ENCODE peak calls at places on chromosome 1, in six cellular contexts. One of them, this sample, is unnamed.

GRCh38 chr1:110123224-110123623 is 11.0 kb downstream of the UBL4B start:
- DNase-seq in AG04450: no peak
- DNase-seq in GM23338: no peak
- DNase-seq in heart right ventricle: no peak
- DNase-seq in tibial artery: no peak
- DNase-seq in tibial nerve: no peak
- DNase-seq in this sample: no peak

GRCh38 chr1:207810173-207810572 is 58.3 kb downstream of the CD46 start:
- DNase-seq in tibial artery: no peak
- DNase-seq in heart right ventricle: no peak
- DNase-seq in AG04450: no peak
- DNase-seq in tibial nerve: no peak
- DNase-seq in GM23338: no peak
- DNase-seq in this sample: peak

GRCh38 chr1:56797079-56797685 is 22.0 kb downstream of the FYB2 start:
- DNase-seq in GM23338: no peak
- DNase-seq in heart right ventricle: peak
- DNase-seq in tibial nerve: no peak
- DNase-seq in AG04450: no peak
- DNase-seq in tibial artery: no peak
- DNase-seq in this sample: no peak

GRCh38 chr1:88867743-88868521 is 23.4 kb downstream of the GTF2B start:
- DNase-seq in tibial nerve: no peak
- DNase-seq in heart right ventricle: no peak
- DNase-seq in GM23338: no peak
- DNase-seq in tibial artery: no peak
- DNase-seq in AG04450: peak
- DNase-seq in this sample: no peak

GRCh38 chr1:161198206-161198876 is 513 bp downstream of the ADAMTS4 start:
- DNase-seq in tibial artery: no peak
- DNase-seq in AG04450: no peak
- DNase-seq in GM23338: peak
- DNase-seq in tibial nerve: no peak
- DNase-seq in heart right ventricle: peak
- DNase-seq in this sample: no peak

GRCh38 chr1:220151454-220151853 is 57.5 kb downstream of the IARS2 start:
- DNase-seq in tibial nerve: peak
- DNase-seq in heart right ventricle: peak
- DNase-seq in tibial artery: peak
- DNase-seq in AG04450: no peak
- DNase-seq in GM23338: no peak
- DNase-seq in this sample: peak

GRCh38 chr1:160377585-160378206 is 10.8 kb downstream of the NHLH1 start:
- DNase-seq in AG04450: no peak
- DNase-seq in GM23338: peak
- DNase-seq in heart right ventricle: no peak
- DNase-seq in tibial artery: no peak
- DNase-seq in tibial nerve: no peak
- DNase-seq in this sample: no peak

GRCh38 chr1:168343566-168343965 is 62.9 kb downstream of the TBX19 start:
- DNase-seq in AG04450: no peak
- DNase-seq in GM23338: peak
- DNase-seq in heart right ventricle: no peak
- DNase-seq in tibial nerve: no peak
- DNase-seq in tibial artery: no peak
- DNase-seq in this sample: no peak

GRCh38 chr1:231600461-231600976 is 26.1 kb upstream of the DISC1 start:
- DNase-seq in heart right ventricle: no peak
- DNase-seq in tibial nerve: no peak
- DNase-seq in tibial artery: no peak
- DNase-seq in GM23338: no peak
- DNase-seq in AG04450: peak
- DNase-seq in this sample: no peak

GRCh38 chr1:187010571-187011309 is 182.0 kb downstream of the PLA2G4A start:
- DNase-seq in GM23338: no peak
- DNase-seq in tibial nerve: no peak
- DNase-seq in heart right ventricle: no peak
- DNase-seq in tibial artery: no peak
- DNase-seq in AG04450: no peak
- DNase-seq in this sample: no peak

GRCh38 chr1:244642988-244643387 is 9.9 kb upstream of the DESI2 start:
- DNase-seq in tibial artery: no peak
- DNase-seq in tibial nerve: no peak
- DNase-seq in AG04450: no peak
- DNase-seq in heart right ventricle: no peak
- DNase-seq in GM23338: no peak
- DNase-seq in this sample: no peak

GRCh38 chr1:185699874-185700273 is 34.3 kb upstream of the HMCN1 start:
- DNase-seq in GM23338: peak
- DNase-seq in tibial nerve: no peak
- DNase-seq in AG04450: no peak
- DNase-seq in tibial artery: no peak
- DNase-seq in heart right ventricle: no peak
- DNase-seq in this sample: no peak

GRCh38 chr1:102045752-102046151 is 49.0 kb upstream of the OLFM3 start:
- DNase-seq in heart right ventricle: no peak
- DNase-seq in GM23338: no peak
- DNase-seq in tibial artery: no peak
- DNase-seq in AG04450: no peak
- DNase-seq in tibial nerve: no peak
- DNase-seq in this sample: no peak

GRCh38 chr1:243974451-243975292 is 76.4 kb upstream of the ZBTB18 start:
- DNase-seq in tibial artery: no peak
- DNase-seq in AG04450: no peak
- DNase-seq in tibial nerve: no peak
- DNase-seq in GM23338: peak
- DNase-seq in heart right ventricle: no peak
- DNase-seq in this sample: no peak

GRCh38 chr1:103256490-103256889 is 148.2 kb upstream of the COL11A1 start:
- DNase-seq in tibial nerve: no peak
- DNase-seq in tibial artery: no peak
- DNase-seq in heart right ventricle: no peak
- DNase-seq in GM23338: no peak
- DNase-seq in AG04450: no peak
- DNase-seq in this sample: no peak

GRCh38 chr1:218803351-218803997 is 370.2 kb upstream of the LYPLAL1 start:
- DNase-seq in GM23338: no peak
- DNase-seq in heart right ventricle: no peak
- DNase-seq in tibial artery: no peak
- DNase-seq in tibial nerve: no peak
- DNase-seq in AG04450: no peak
- DNase-seq in this sample: no peak

GRCh38 chr1:229844675-229845074 is 218.6 kb downstream of the URB2 start:
- DNase-seq in tibial nerve: no peak
- DNase-seq in tibial artery: no peak
- DNase-seq in AG04450: no peak
- DNase-seq in GM23338: no peak
- DNase-seq in heart right ventricle: no peak
- DNase-seq in this sample: no peak

GRCh38 chr1:221557024-221557423 is 184.9 kb downstream of the DUSP10 start:
- DNase-seq in heart right ventricle: no peak
- DNase-seq in AG04450: no peak
- DNase-seq in GM23338: no peak
- DNase-seq in tibial artery: no peak
- DNase-seq in tibial nerve: no peak
- DNase-seq in this sample: no peak

GRCh38 chr1:202144510-202145324 is at the start of gene ARL8A:
- DNase-seq in heart right ventricle: peak
- DNase-seq in GM23338: peak
- DNase-seq in AG04450: no peak
- DNase-seq in tibial artery: peak
- DNase-seq in tibial nerve: peak
- DNase-seq in this sample: peak

GRCh38 chr1:6234502-6235295 is 1.1 kb downstream of the ICMT start:
- DNase-seq in AG04450: no peak
- DNase-seq in heart right ventricle: no peak
- DNase-seq in GM23338: peak
- DNase-seq in tibial artery: no peak
- DNase-seq in tibial nerve: no peak
- DNase-seq in this sample: no peak

GRCh38 chr1:86933562-86934377 is 19.3 kb downstream of the HS2ST1 start:
- DNase-seq in heart right ventricle: no peak
- DNase-seq in tibial artery: no peak
- DNase-seq in AG04450: no peak
- DNase-seq in GM23338: peak
- DNase-seq in tibial nerve: no peak
- DNase-seq in this sample: no peak
- H3K27ac ChIP-seq in heart right ventricle: no peak
- H3K27ac ChIP-seq in tibial artery: no peak
- H3K27ac ChIP-seq in AG04450: no peak
- H3K27ac ChIP-seq in GM23338: peak
- H3K27ac ChIP-seq in tibial nerve: no peak
- H3K27ac ChIP-seq in this sample: no peak

GRCh38 chr1:94540440-94541174 is 952 bp downstream of the F3 start:
- DNase-seq in AG04450: no peak
- DNase-seq in GM23338: peak
- DNase-seq in heart right ventricle: no peak
- DNase-seq in tibial artery: no peak
- DNase-seq in tibial nerve: no peak
- DNase-seq in this sample: no peak
- H3K27ac ChIP-seq in AG04450: peak
- H3K27ac ChIP-seq in GM23338: no peak
- H3K27ac ChIP-seq in heart right ventricle: peak
- H3K27ac ChIP-seq in tibial artery: peak
- H3K27ac ChIP-seq in tibial nerve: peak
- H3K27ac ChIP-seq in this sample: peak

GRCh38 chr1:93675931-93676330 is 5.7 kb downstream of the BCAR3 start:
- DNase-seq in AG04450: no peak
- DNase-seq in tibial nerve: no peak
- DNase-seq in heart right ventricle: no peak
- DNase-seq in GM23338: no peak
- DNase-seq in tibial artery: no peak
- DNase-seq in this sample: no peak
- H3K27ac ChIP-seq in AG04450: no peak
- H3K27ac ChIP-seq in tibial nerve: no peak
- H3K27ac ChIP-seq in heart right ventricle: peak
- H3K27ac ChIP-seq in GM23338: no peak
- H3K27ac ChIP-seq in tibial artery: peak
- H3K27ac ChIP-seq in this sample: no peak

DNA sequence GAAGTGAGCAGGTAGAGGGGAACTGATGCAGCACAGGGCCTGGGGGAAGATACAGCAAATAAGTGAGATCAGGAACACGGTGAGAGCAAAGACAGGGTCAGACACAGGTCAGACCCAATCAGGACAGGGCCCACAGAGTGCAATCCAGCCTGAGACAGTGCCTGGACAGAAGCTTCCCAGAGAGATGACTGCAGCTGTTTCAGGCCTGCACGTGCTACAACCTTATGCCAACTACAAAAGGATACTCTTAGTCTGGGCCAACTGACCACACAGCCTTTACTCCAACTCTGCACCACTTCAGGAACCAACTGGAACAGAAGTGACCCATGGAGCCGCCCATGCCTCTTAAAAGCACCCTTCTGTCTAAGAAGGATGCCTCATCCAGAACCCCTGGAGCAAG is 228.0 kb downstream of the TOMM20 start:
- DNase-seq in tibial nerve: no peak
- DNase-seq in AG04450: no peak
- DNase-seq in GM23338: no peak
- DNase-seq in heart right ventricle: no peak
- DNase-seq in tibial artery: no peak
- DNase-seq in this sample: no peak
- H3K27ac ChIP-seq in tibial nerve: no peak
- H3K27ac ChIP-seq in AG04450: no peak
- H3K27ac ChIP-seq in GM23338: no peak
- H3K27ac ChIP-seq in heart right ventricle: peak
- H3K27ac ChIP-seq in tibial artery: no peak
- H3K27ac ChIP-seq in this sample: no peak

GRCh38 chr1:78490861-78491310 is at the start of gene PTGFR:
- DNase-seq in tibial nerve: peak
- DNase-seq in GM23338: peak
- DNase-seq in heart right ventricle: no peak
- DNase-seq in AG04450: no peak
- DNase-seq in tibial artery: peak
- DNase-seq in this sample: no peak
- H3K27ac ChIP-seq in tibial nerve: peak
- H3K27ac ChIP-seq in GM23338: no peak
- H3K27ac ChIP-seq in heart right ventricle: peak
- H3K27ac ChIP-seq in AG04450: peak
- H3K27ac ChIP-seq in tibial artery: peak
- H3K27ac ChIP-seq in this sample: no peak

DNA sequence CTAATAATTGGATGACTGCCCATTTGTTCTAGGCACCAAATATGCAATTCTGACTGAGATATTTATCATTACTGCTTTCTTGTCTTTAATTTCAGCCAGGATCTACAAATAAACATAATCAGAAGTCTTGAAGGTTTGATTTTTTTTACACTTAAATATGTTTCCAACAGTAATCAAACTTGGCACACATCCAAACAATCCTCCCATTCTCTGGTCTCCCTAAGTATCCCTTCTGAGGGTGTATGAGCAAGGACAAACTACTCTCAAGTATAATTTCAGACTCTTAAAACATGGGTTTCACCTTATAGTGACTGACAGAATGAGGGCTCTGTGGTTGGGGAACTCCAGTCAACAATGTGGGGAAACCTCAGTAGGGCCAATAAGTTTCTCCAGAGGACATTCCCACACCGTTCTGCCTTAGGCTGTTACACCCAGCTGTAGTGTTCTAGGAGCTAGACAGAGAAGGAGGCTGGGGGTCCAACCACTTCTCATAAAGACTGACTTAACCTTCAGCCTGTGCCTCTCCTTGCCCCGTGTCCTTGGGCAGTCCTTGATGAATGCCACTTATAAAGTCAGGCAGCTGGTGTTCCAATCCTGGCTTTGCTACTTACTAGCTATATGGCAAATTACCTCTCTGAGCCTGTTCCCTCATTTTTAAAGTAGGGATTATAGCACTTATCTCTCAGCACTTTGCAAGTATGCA is 1.5 kb upstream of the PALMD start:
- DNase-seq in heart right ventricle: no peak
- DNase-seq in AG04450: no peak
- DNase-seq in tibial nerve: no peak
- DNase-seq in tibial artery: no peak
- DNase-seq in GM23338: no peak
- DNase-seq in this sample: no peak
- H3K27ac ChIP-seq in heart right ventricle: peak
- H3K27ac ChIP-seq in AG04450: no peak
- H3K27ac ChIP-seq in tibial nerve: peak
- H3K27ac ChIP-seq in tibial artery: no peak
- H3K27ac ChIP-seq in GM23338: no peak
- H3K27ac ChIP-seq in this sample: no peak

DNA sequence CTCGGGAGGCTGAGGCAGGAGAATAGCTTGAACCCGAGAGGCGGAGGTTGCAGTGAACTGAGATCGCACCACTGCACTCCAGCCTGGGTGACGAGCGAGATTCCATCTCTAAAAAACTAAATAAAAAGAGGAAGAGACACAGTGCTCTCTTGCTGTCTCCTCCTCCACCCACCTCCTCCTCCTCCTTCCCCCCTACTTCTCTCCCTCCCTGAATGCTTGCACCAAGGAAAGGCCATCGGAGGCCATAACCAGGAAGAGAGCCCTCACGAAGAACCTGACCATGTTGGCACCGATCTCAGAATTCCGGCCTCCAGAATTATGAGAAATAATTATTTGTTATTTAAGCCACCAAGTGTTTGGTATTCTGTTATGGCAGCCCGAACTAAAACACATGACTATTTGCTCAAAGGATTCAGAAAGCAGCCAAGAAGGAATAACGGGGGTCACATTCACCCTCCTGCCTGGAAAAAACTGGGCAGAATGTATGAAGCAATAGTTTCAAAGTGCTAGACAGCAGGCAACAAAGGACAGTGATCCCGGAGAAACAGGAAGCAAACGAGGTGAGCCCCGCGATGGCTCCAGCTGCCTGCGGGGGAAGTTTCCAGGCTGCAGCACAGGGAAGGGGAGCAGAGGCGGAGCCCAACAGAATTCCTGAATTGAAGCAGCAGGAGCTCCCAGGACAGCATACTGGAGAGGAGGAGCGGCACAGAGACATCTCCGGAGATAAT is 35.8 kb downstream of the LDLRAD1 start:
- DNase-seq in heart right ventricle: peak
- DNase-seq in tibial artery: no peak
- DNase-seq in tibial nerve: no peak
- DNase-seq in AG04450: peak
- DNase-seq in GM23338: peak
- DNase-seq in this sample: no peak
- H3K27ac ChIP-seq in heart right ventricle: peak
- H3K27ac ChIP-seq in tibial artery: no peak
- H3K27ac ChIP-seq in tibial nerve: no peak
- H3K27ac ChIP-seq in AG04450: peak
- H3K27ac ChIP-seq in GM23338: no peak
- H3K27ac ChIP-seq in this sample: no peak